ENCODE peak calls at places on chromosomes 4 and X, in four cellular contexts. J, X, C and W are unnamed samples.

GRCh38 chr4:5700459-5700858 is 7.9 kb downstream of the EVC2 start:
- DNase-seq in X (no peak), C (no peak), J (no peak), W (no peak)

GRCh38 chr4:110508827-110509446 is 33.0 kb downstream of the ENPEP start:
- DNase-seq in C (no peak), X (no peak), J (peak; percentile 51), W (no peak)

GRCh38 chrX:151488677-151489076 is 74.8 kb upstream of the PASD1 start:
- DNase-seq in X (no peak), C (no peak), J (no peak), W (no peak)

GRCh38 chr4:108328033-108328732 is 159.5 kb upstream of the LEF1 start:
- DNase-seq in J (no peak), C (no peak), X (no peak), W (no peak)

GRCh38 chrX:2320580-2321327 is 180.0 kb downstream of the DHRSX start:
- DNase-seq in X (no peak), C (no peak), J (peak; percentile 80), W (peak; percentile 56)

GRCh38 chr4:169485791-169486742 is 126.3 kb downstream of the NEK1 start:
- DNase-seq in J (peak; percentile 71), C (no peak), X (peak; percentile 61), W (peak; percentile 73)

GRCh38 chrX:28552322-28552721 is 34.9 kb upstream of the IL1RAPL1 start:
- DNase-seq in X (no peak), J (no peak), C (no peak), W (peak; percentile 31)

GRCh38 chrX:24125028-24125612 is 24.4 kb upstream of the ZFX start:
- DNase-seq in C (no peak), X (no peak), J (no peak), W (peak; percentile 59)

GRCh38 chr4:114782842-114783595 is 184.4 kb downstream of the UGT8 start:
- DNase-seq in J (peak; percentile 1), C (no peak), X (peak; percentile 9), W (no peak)

GRCh38 chrX:39950035-39950688 is 147.6 kb downstream of the BCOR start:
- DNase-seq in X (no peak), C (no peak), J (peak; percentile 27), W (no peak)

GRCh38 chrX:19034025-19034424 is 50.1 kb upstream of the PHKA2 start:
- DNase-seq in J (no peak), C (no peak), X (no peak), W (no peak)

GRCh38 chr4:9925750-9926439 is 95.4 kb downstream of the SLC2A9 start:
- DNase-seq in C (no peak), X (no peak), J (no peak), W (no peak)

GRCh38 chr4:24856586-24856985 is 56.3 kb downstream of the CCDC149 start:
- DNase-seq in C (no peak), X (no peak), J (peak; percentile 80), W (no peak)

GRCh38 chr4:20299515-20299914 is 47.8 kb downstream of the SLIT2 start:
- DNase-seq in X (no peak), C (no peak), J (peak; percentile 35), W (no peak)

GRCh38 chrX:46873746-46874145 is 36.9 kb downstream of the RP2 start:
- DNase-seq in X (no peak), J (no peak), C (no peak), W (no peak)

GRCh38 chrX:40757058-40757457 is 21.7 kb upstream of the MED14 start:
- DNase-seq in X (no peak), J (peak; percentile 2), C (no peak), W (no peak)

GRCh38 chr4:106048250-106048931 is 153.1 kb downstream of the NPNT start:
- DNase-seq in J (peak; percentile 80), X (peak; percentile 12), C (no peak), W (no peak)

GRCh38 chr4:138241281-138242075 is 671 bp downstream of the SLC7A11 start:
- DNase-seq in J (peak; percentile 67), X (no peak), C (no peak), W (no peak)
- H2BK12ac ChIP-seq in J (no peak overlapping the region), X (no peak overlapping the region), C (peak overlapping the region; percentile 82), W (peak overlapping the region; percentile 11)

DNA sequence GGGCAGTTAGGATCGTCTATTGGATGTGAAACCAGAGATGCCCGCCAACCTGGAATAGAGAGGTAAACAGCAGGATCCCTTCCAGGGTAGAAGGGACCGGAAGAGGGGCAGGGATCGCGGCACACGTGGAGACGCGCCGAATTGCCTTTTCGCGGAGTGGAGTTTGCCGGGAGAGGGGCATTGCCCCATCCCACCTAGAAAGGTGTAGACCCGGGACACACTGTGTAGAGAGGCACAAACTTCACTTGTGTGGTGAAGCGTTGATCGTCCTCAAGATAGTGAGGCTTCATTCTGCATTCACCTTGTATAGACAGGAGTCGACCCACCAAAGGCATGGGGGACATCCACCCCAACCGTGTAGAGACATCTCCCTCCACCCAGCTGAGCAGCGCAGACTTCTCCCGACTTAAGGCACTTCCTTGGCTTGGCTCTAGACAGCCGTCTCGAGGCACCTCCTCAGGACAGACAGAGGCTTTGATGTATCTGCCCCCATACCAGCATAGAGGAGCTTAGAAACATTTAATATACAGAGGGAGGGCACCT is 410 bp downstream of the GNL3L start:
- DNase-seq in J (no peak), X (no peak), C (no peak), W (peak; percentile 21)
- H3K23ac ChIP-seq in J (no peak overlapping the region), X (no peak overlapping the region), C (no peak overlapping the region), W (peak overlapping the region; percentile 72)

DNA sequence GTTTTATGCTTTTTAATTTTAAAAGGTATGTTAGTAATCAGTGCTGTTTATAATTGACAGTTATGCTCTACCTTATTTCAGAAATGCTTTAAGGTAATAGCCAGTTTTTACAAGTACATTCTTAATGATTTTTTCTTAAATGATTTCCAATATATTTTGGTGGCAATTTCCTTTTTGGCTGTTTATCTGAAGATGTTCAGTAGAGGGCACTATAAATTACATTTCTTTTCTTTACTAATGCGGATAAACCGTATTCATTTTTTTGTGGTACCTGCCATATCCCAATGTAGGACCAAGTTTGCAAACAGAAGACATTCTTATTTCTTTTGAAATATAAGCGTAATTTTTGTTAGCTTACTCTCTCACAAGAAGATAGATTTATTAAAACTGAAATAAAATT is 65.4 kb downstream of the CCKAR start:
- DNase-seq in C (no peak), X (no peak), J (no peak), W (no peak)
- H3K36me3 ChIP-seq in C (peaks cover 32% of the 10 kb centered on the region), X (peaks cover 96% of the 10 kb centered on the region), J (peaks cover 5% of the 10 kb centered on the region), W (peaks cover 8% of the 10 kb centered on the region)

GRCh38 chr4:2273657-2274319 is 11.9 kb upstream of the MXD4 start:
- DNase-seq in J (no peak), C (no peak), X (no peak), W (no peak)
- H2BK12ac ChIP-seq in J (no peak overlapping the region), C (no peak overlapping the region), X (peak overlapping the region; percentile 22), W (no peak overlapping the region)

GRCh38 chr4:52659722-52660261 is 691 bp upstream of the USP46 start:
- DNase-seq in C (no peak), X (peak; percentile 14), J (peak; percentile 60), W (peak; percentile 53)

GRCh38 chr4:52659016-52659721 is at the start of gene USP46:
- DNase-seq in C (no peak), X (peak; percentile 66), J (peak; percentile 80), W (peak; percentile 79)

GRCh38 chr4:52657317-52657629 is 1.8 kb downstream of the USP46 start:
- DNase-seq in C (no peak), J (no peak), X (no peak), W (no peak)

GRCh38 chr4:52657630-52658501 is 1.2 kb downstream of the USP46 start:
- DNase-seq in C (peak; percentile 70), J (peak; percentile 65), X (peak; percentile 30), W (no peak)

GRCh38 chr4:52658671-52659015 is 458 bp downstream of the USP46 start:
- DNase-seq in J (no peak), X (peak; percentile 5), C (no peak), W (no peak)
- H3K23ac ChIP-seq in J (no peak overlapping the region), X (peak overlapping the region; percentile 87), C (no peak overlapping the region), W (no peak overlapping the region)

GRCh38 chr4:4423706-4424498 is 37.0 kb downstream of the NSG1 start:
- DNase-seq in C (no peak), J (no peak), X (no peak), W (no peak)

GRCh38 chr4:4424499-4425115 is 37.7 kb downstream of the NSG1 start:
- DNase-seq in C (no peak), X (no peak), J (no peak), W (no peak)

GRCh38 chr4:4426511-4427477 is 39.9 kb downstream of the NSG1 start:
- DNase-seq in C (peak; percentile 79), X (peak; percentile 17), J (peak; percentile 48), W (no peak)

GRCh38 chr4:4425696-4426095 is 38.8 kb downstream of the NSG1 start:
- DNase-seq in J (no peak), C (no peak), X (no peak), W (no peak)

GRCh38 chr4:4425119-4425690 is 38.3 kb downstream of the NSG1 start:
- DNase-seq in J (no peak), X (no peak), C (no peak), W (no peak)
- H3K36me3 ChIP-seq in J (peaks cover 47% of the 10 kb centered on the region), X (peaks cover 60% of the 10 kb centered on the region), C (peaks cover 6% of the 10 kb centered on the region), W (peaks cover 51% of the 10 kb centered on the region)

DNA sequence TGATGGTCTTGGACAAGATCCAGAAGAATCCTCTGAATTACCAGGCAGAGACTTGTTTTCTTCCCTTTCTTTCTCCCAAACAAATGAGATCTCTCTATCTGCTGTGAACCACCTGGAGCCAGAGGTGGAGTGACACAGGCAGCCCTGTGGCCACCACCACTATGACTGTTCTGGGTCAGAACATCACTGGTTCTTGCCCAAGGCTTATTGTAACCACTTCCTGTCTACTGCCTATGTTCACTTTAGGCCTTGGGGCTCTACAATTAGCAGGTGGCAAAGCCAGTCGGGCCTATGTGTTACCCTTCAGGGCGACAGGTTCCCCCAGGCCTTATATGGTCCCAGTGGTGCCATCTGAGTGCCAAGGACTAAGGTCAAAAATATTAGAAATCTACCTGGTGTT is 161.2 kb downstream of the GLUD2 start:
- DNase-seq in X (no peak), C (no peak), J (no peak), W (no peak)
- H2BK12ac ChIP-seq in X (no peak overlapping the region), C (no peak overlapping the region), J (no peak overlapping the region), W (no peak overlapping the region)

GRCh38 chrX:154329284-154329683 is 33.7 kb downstream of the TKTL1 start:
- DNase-seq in J (no peak), C (no peak), X (no peak), W (peak; percentile 12)

GRCh38 chrX:154333837-154334271 is 38.3 kb downstream of the TKTL1 start:
- DNase-seq in C (no peak), X (no peak), J (no peak), W (no peak)

GRCh38 chrX:154332561-154332960 is 37.0 kb downstream of the TKTL1 start:
- DNase-seq in C (no peak), X (no peak), J (no peak), W (no peak)

GRCh38 chrX:154334496-154334895 is 38.9 kb downstream of the TKTL1 start:
- DNase-seq in X (no peak), J (no peak), C (no peak), W (no peak)

GRCh38 chrX:154333116-154333515 is 37.5 kb downstream of the TKTL1 start:
- DNase-seq in J (no peak), X (no peak), C (no peak), W (no peak)
- H3K23ac ChIP-seq in J (no peak overlapping the region), X (no peak overlapping the region), C (no peak overlapping the region), W (no peak overlapping the region)